ENCODE peak calls at places on chromosomes 13 and 19, in five cellular contexts. K, G, L, S and N are unnamed samples.
A peak's percentile ranks its signal among the peaks of the same experiment; 100 is the strongest.

GRCh38 chr13:63190219-63190618 is 1774.6 kb upstream of the PCDH20 start:
- DNase-seq in K (no peak), G (no peak), L (peak; percentile 5), S (no peak), N (no peak)

GRCh38 chr13:88919970-88920628 is 1248.9 kb downstream of the SLITRK5 start:
- DNase-seq in K (no peak), G (no peak), L (no peak), S (no peak), N (no peak)

GRCh38 chr13:100274942-100275506 is 186.1 kb downstream of the PCCA start:
- DNase-seq in K (no peak), G (no peak), L (no peak), S (no peak), N (no peak)

GRCh38 chr13:114089751-114090400 is 42.5 kb downstream of the RASA3 start:
- DNase-seq in K (no peak), G (no peak), L (no peak), S (no peak), N (no peak)

GRCh38 chr13:82758056-82758455 is 1124.2 kb downstream of the SLITRK1 start:
- DNase-seq in K (peak; percentile 36), G (peak; percentile 17), L (peak; percentile 37), S (no peak), N (no peak)

GRCh38 chr13:28678809-28679208 is 19.9 kb downstream of the POMP start:
- DNase-seq in K (no peak), G (no peak), L (no peak), S (no peak), N (no peak)

GRCh38 chr13:114339779-114340534 is 25.7 kb downstream of the CHAMP1 start:
- DNase-seq in K (peak; percentile 56), G (peak; percentile 66), L (peak; percentile 70), S (no peak), N (no peak)

GRCh38 chr19:10852098-10852800 is 4.0 kb downstream of the C19orf38 start:
- DNase-seq in K (peak; percentile 56), G (peak; percentile 76), L (no peak), S (no peak), N (no peak)

GRCh38 chr13:34349091-34349722 is 531.3 kb downstream of the RFC3 start:
- DNase-seq in K (peak; percentile 94), G (peak; percentile 100), L (no peak), S (no peak), N (no peak)

GRCh38 chr19:54035215-54036178 is 28.2 kb downstream of the VSTM1 start:
- DNase-seq in K (peak; percentile 88), G (peak; percentile 93), L (no peak), S (no peak), N (no peak)

GRCh38 chr19:3617463-3617862 is 9.1 kb downstream of the CACTIN start:
- DNase-seq in K (no peak), G (no peak), L (no peak), S (no peak), N (no peak)

GRCh38 chr19:43438291-43439162 is 23.8 kb downstream of the TEX101 start:
- DNase-seq in K (peak; percentile 82), G (peak; percentile 99), L (peak; percentile 80), S (no peak), N (no peak)

GRCh38 chr13:75636339-75637095 is 387 bp downstream of the LMO7 start:
- DNase-seq in K (peak; percentile 29), G (peak; percentile 56), L (peak; percentile 67), S (peak; percentile 61), N (no peak)

GRCh38 chr19:17680235-17680722 is 7.9 kb downstream of the UNC13A start:
- DNase-seq in K (peak; percentile 69), G (peak; percentile 61), L (no peak), S (peak; percentile 61), N (peak; percentile 33)

GRCh38 chr19:43774103-43774939 is 6.5 kb downstream of the KCNN4 start:
- DNase-seq in K (peak; percentile 77), G (peak; percentile 66), L (peak; percentile 87), S (no peak), N (peak; percentile 72)

GRCh38 chr19:29855771-29856510 is 44.1 kb downstream of the CCNE1 start:
- DNase-seq in K (no peak), G (no peak), L (no peak), S (no peak), N (no peak)

GRCh38 chr19:21022996-21023395 is 2.5 kb downstream of the ZNF430 start:
- DNase-seq in K (peak; percentile 49), G (peak; percentile 67), L (no peak), S (no peak), N (no peak)

GRCh38 chr13:43664700-43665191 is 122.0 kb downstream of the ENOX1 start:
- DNase-seq in K (peak; percentile 58), G (peak; percentile 67), L (no peak), S (no peak), N (no peak)

GRCh38 chr13:105530468-105530867 is 1005.0 kb downstream of the EFNB2 start:
- DNase-seq in K (no peak), G (no peak), L (no peak), S (no peak), N (no peak)

GRCh38 chr13:34208326-34208725 is 390.4 kb downstream of the RFC3 start:
- DNase-seq in K (peak; percentile 27), G (peak; percentile 75), L (no peak), S (no peak), N (no peak)

GRCh38 chr13:112838038-112838965 is 130.7 kb upstream of the MCF2L start:
- DNase-seq in K (no peak), G (no peak), L (no peak), S (no peak), N (no peak)

GRCh38 chr19:30011051-30011578 is 69.1 kb downstream of the URI1 start:
- DNase-seq in K (no peak), G (peak; percentile 3), L (no peak), S (no peak), N (no peak)

GRCh38 chr13:43448605-43449004 is 338.2 kb downstream of the ENOX1 start:
- DNase-seq in K (no peak), G (no peak), L (no peak), S (no peak), N (no peak)

GRCh38 chr13:22270881-22271280 is 600.0 kb downstream of the FGF9 start:
- DNase-seq in K (no peak), G (no peak), L (no peak), S (no peak), N (no peak)

GRCh38 chr19:703651-704446 is 4.9 kb upstream of the PALM start:
- DNase-seq in K (peak; percentile 82), G (no peak), L (peak; percentile 97), S (no peak), N (peak; percentile 72)

GRCh38 chr19:47324502-47324901 is 7.5 kb upstream of the C5AR2 start:
- DNase-seq in K (no peak), G (no peak), L (no peak), S (no peak), N (no peak)

DNA sequence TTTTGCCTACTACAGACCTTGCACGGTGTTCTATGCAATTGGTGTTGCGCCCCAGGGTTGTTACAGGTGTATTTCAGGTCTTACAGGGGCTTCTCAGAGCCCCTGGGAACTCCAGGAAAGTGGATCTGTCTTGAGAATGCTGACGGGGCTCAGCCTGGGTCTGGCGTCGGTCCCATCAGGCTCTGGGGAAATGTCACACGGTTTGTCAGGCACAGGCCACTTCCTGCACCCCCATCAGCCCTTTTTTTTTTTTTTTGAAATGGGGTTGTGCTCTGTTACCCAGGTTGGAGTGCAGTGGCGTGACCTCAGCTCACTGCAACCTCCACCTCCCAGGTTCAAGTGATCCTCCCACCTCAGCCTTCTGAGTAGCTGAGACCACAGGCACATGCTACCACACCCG is 13.2 kb downstream of the CLEC4G start:
- DNase-seq in K (no peak), G (no peak), L (no peak), S (no peak), N (no peak)
- TF ChIP-seq CTCF in K (no peak), G (no peak), L (no peak), S (no peak), N (no peak)

GRCh38 chr19:5534787-5535586 is 32.8 kb downstream of the TINCR start:
- DNase-seq in K (no peak), G (no peak), L (peak; percentile 44), S (no peak), N (peak; percentile 52)
- TF ChIP-seq CTCF in K (peak; percentile 47), G (peak; percentile 41), L (peak; percentile 62), S (no peak), N (peak; percentile 68)

GRCh38 chr19:5218255-5218855 is 122.3 kb downstream of the PTPRS start:
- DNase-seq in K (no peak), G (no peak), L (no peak), S (no peak), N (no peak)
- TF ChIP-seq CTCF in K (no peak), G (no peak), L (no peak), S (no peak), N (no peak)

GRCh38 chr19:50257141-50257540 is 53.7 kb downstream of the MYH14 start:
- DNase-seq in K (no peak), G (no peak), L (no peak), S (no peak), N (no peak)
- TF ChIP-seq CTCF in K (no peak), G (no peak), L (no peak), S (no peak), N (no peak)

GRCh38 chr19:52527134-52527953 is at the start of gene ZNF808:
- DNase-seq in K (peak; percentile 92), G (peak; percentile 88), L (peak; percentile 92), S (peak; percentile 79), N (peak; percentile 86)
- TF ChIP-seq CTCF in K (peak; percentile 71), G (peak; percentile 59), L (peak; percentile 60), S (no peak), N (peak; percentile 75)

GRCh38 chr13:39816936-39817335 is 161.5 kb downstream of the COG6 start:
- DNase-seq in K (no peak), G (no peak), L (no peak), S (no peak), N (no peak)

GRCh38 chr13:39811051-39811450 is 155.6 kb downstream of the COG6 start:
- DNase-seq in K (no peak), G (no peak), L (no peak), S (no peak), N (no peak)

GRCh38 chr13:39818953-39819352 is 163.5 kb downstream of the COG6 start:
- DNase-seq in K (peak; percentile 17), G (no peak), L (no peak), S (no peak), N (no peak)

GRCh38 chr13:39811696-39812095 is 156.2 kb downstream of the COG6 start:
- DNase-seq in K (no peak), G (no peak), L (no peak), S (no peak), N (no peak)

DNA sequence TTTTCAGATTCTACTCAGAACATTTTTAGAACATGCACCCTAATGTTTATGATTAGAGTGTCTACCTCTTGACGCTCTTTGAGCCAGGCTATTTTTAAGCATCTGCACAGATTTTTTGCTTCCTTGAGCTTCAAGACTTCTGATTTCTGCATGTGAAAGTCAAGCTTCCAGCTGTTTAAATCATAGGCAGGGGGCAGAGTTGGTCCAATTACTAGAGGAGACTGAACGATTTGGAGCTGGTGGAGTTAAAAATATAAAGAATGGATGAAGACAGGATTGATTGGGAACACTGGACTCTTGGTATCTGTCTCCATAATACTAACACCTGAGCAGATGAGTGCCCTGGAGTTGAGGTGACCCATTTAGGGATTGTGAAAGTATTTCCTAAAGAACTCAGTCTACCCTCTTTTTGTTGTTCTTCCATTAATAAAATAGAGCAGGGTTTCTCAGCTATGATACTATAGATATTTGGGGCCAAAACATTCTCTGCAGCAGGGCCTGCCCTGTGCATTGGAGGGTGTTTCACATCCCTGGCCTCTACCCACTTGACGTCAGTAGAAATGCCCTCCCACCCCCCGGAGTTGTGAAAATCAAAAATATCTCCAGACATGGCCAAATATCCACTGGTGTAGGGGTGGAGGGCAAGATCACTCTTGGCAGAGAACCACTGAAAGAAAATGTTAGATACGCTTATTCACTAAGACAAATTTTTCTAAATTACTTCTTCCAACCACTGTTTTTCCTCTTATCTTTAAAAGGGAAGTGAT is 160.1 kb downstream of the COG6 start:
- DNase-seq in K (peak; percentile 74), G (no peak), L (no peak), S (no peak), N (no peak)
- TF ChIP-seq CTCF in K (no peak), G (peak; percentile 23), L (no peak), S (no peak), N (no peak)